ENCODE peak calls at places on chromosome 21, in seven cellular contexts. A is T-helper 9 cell; B is naive thymus-derived CD4-positive, alpha-beta T cell; F is cardiac muscle cell; E is KG1; D is small intestine; Y is T-cell. L is an unnamed sample.

GRCh38 chr21:38802050-38803026 is 3.4 kb upstream of the ETS2 start:
- DNase-seq in Y (no peak), E (no peak), D (peak), B (no peak), F (no peak), A (no peak), L (no peak)

GRCh38 chr21:44054710-44055109 is 42.6 kb downstream of the TRAPPC10 start:
- DNase-seq in E (no peak), D (no peak), A (no peak), F (peak), Y (no peak), B (no peak), L (no peak)

GRCh38 chr21:43609501-43610340 is 49.6 kb downstream of the HSF2BP start:
- DNase-seq in B (no peak), F (peak), A (no peak), D (peak), E (no peak), Y (no peak), L (no peak)

GRCh38 chr21:38861006-38861405 is 55.3 kb downstream of the ETS2 start:
- DNase-seq in A (no peak), D (no peak), Y (no peak), F (peak), E (no peak), B (no peak), L (no peak)

GRCh38 chr21:21788591-21788990 is 790.4 kb downstream of the NCAM2 start:
- DNase-seq in D (no peak), E (no peak), A (no peak), B (no peak), Y (no peak), F (peak), L (no peak)

GRCh38 chr21:25513810-25514209 is 93.5 kb downstream of the MRPL39 start:
- DNase-seq in A (no peak), E (no peak), D (no peak), F (no peak), Y (no peak), B (no peak), L (no peak)

GRCh38 chr21:38898422-38899098 is 92.8 kb downstream of the ETS2 start:
- DNase-seq in D (no peak), A (no peak), E (no peak), Y (no peak), F (no peak), B (no peak), L (no peak)

GRCh38 chr21:43868461-43868860 is 3.4 kb downstream of the AGPAT3 start:
- DNase-seq in F (no peak), D (peak), Y (no peak), E (no peak), B (no peak), A (no peak), L (no peak)

GRCh38 chr21:41634858-41635257 is 126.9 kb upstream of the TMPRSS2 start:
- DNase-seq in Y (no peak), E (no peak), B (no peak), F (no peak), A (no peak), D (no peak), L (no peak)

GRCh38 chr21:36135391-36136094 is 664 bp downstream of the CBR3 start:
- DNase-seq in E (no peak), B (peak), Y (peak), D (peak), A (peak), F (peak), L (peak)

GRCh38 chr21:28928578-28929124 is 64.0 kb downstream of the LTN1 start:
- DNase-seq in Y (no peak), B (no peak), E (no peak), D (no peak), A (no peak), F (peak), L (no peak)

GRCh38 chr21:27693376-27693775 is 726.5 kb upstream of the ADAMTS5 start:
- DNase-seq in B (no peak), D (no peak), F (peak), E (no peak), Y (no peak), A (no peak), L (no peak)

GRCh38 chr21:27570306-27570868 is 603.5 kb upstream of the ADAMTS5 start:
- DNase-seq in A (no peak), D (no peak), B (no peak), F (peak), Y (no peak), E (no peak), L (no peak)

GRCh38 chr21:44262338-44263048 is 796 bp upstream of the DNMT3L start:
- DNase-seq in E (no peak), A (no peak), F (no peak), Y (no peak), B (no peak), D (no peak), L (no peak)

GRCh38 chr21:36511484-36512227 is 31.7 kb upstream of the CLDN14 start:
- DNase-seq in F (peak), Y (no peak), E (no peak), B (no peak), D (no peak), A (no peak), L (no peak)

GRCh38 chr21:45309069-45309521 is 21.4 kb upstream of the POFUT2 start:
- DNase-seq in F (peak), Y (peak), A (peak), E (no peak), D (peak), B (no peak), L (peak)

GRCh38 chr21:30962013-30962412 is 76.3 kb downstream of the KRTAP19-8 start:
- DNase-seq in F (no peak), A (no peak), Y (no peak), E (no peak), D (no peak), B (no peak), L (no peak)

GRCh38 chr21:37266515-37267221 is 466 bp downstream of the VPS26C start:
- DNase-seq in Y (no peak), F (peak), A (no peak), B (no peak), D (no peak), E (peak), L (no peak)

GRCh38 chr21:45957986-45958610 is 23.5 kb upstream of the COL6A1 start:
- DNase-seq in D (no peak), E (no peak), A (no peak), F (peak), B (no peak), Y (no peak), L (no peak)

GRCh38 chr21:28938726-28939125 is 54.0 kb downstream of the LTN1 start:
- DNase-seq in A (no peak), Y (no peak), F (no peak), D (no peak), B (no peak), E (no peak), L (no peak)

GRCh38 chr21:33069994-33070811 is at the start of gene OLIG1:
- DNase-seq in E (no peak), D (peak), F (peak), A (no peak), B (peak), Y (peak), L (no peak)

GRCh38 chr21:39050839-39051560 is 132.3 kb downstream of the PSMG1 start:
- DNase-seq in F (no peak), E (no peak), B (no peak), Y (no peak), D (no peak), A (no peak), L (no peak)

GRCh38 chr21:45809421-45809820 is 165.9 kb downstream of the PCBP3 start:
- DNase-seq in E (no peak), F (no peak), Y (no peak), A (no peak), B (no peak), D (no peak), L (no peak)

GRCh38 chr21:17427831-17428483 is 84.9 kb upstream of the CXADR start:
- DNase-seq in F (no peak), E (no peak), Y (no peak), B (no peak), D (no peak), A (no peak), L (no peak)

GRCh38 chr21:26732442-26733221 is 112.6 kb downstream of the ADAMTS1 start:
- DNase-seq in B (no peak), D (peak), Y (peak), E (no peak), A (no peak), F (peak), L (no peak)

GRCh38 chr21:42114646-42115045 is 43.5 kb downstream of the UMODL1 start:
- DNase-seq in D (no peak), F (no peak), Y (no peak), A (no peak), E (no peak), B (no peak), L (no peak)

GRCh38 chr21:45542242-45542666 is at the start of gene SLC19A1:
- DNase-seq in B (peak), F (peak), A (peak), Y (peak), D (peak), E (peak), L (peak)

GRCh38 chr21:45432575-45433255 is 27.8 kb downstream of the COL18A1 start:
- DNase-seq in A (no peak), B (no peak), F (no peak), E (no peak), D (no peak), Y (no peak), L (no peak)

GRCh38 chr21:44765231-44766013 is 36.2 kb downstream of the UBE2G2 start:
- DNase-seq in A (peak), Y (peak), F (peak), E (no peak), D (no peak), B (peak), L (peak)

GRCh38 chr21:41778974-41779600 is 12.2 kb upstream of the RIPK4 start:
- DNase-seq in A (no peak), E (no peak), F (no peak), D (peak), Y (no peak), B (no peak), L (no peak)

GRCh38 chr21:25640671-25641292 is 1.7 kb downstream of the JAM2 start:
- DNase-seq in F (no peak), D (no peak), B (no peak), A (no peak), Y (no peak), E (no peak), L (no peak)